ENCODE peak calls at places on chromosomes 6 and 20, in five cellular contexts. S is neuronal stem cell, Q is H9, J is trophoblast cell, D is H1. A is an unnamed sample.

GRCh38 chr6:42899871-42900270 is 16.0 kb upstream of the PTCRA start:
- DNase-seq in S (no peak), Q (no peak), J (no peak), D (no peak), A (no peak)

GRCh38 chr20:36349384-36350170 is 43.4 kb downstream of the DLGAP4 start:
- DNase-seq in S (no peak), Q (no peak), J (peak; percentile 99), D (no peak), A (no peak)

GRCh38 chr6:11043961-11044711 is at the start of gene ELOVL2:
- DNase-seq in S (peak; percentile 48), Q (peak; percentile 59), J (peak; percentile 70), D (peak; percentile 90), A (peak; percentile 79)

GRCh38 chr20:46695888-46696287 is 6.6 kb upstream of the TP53RK start:
- DNase-seq in S (no peak), Q (no peak), J (no peak), D (no peak), A (peak; percentile 91)

GRCh38 chr6:87724994-87725811 is 23.2 kb upstream of the AKIRIN2 start:
- DNase-seq in S (no peak), Q (no peak), J (no peak), D (no peak), A (no peak)

GRCh38 chr6:34982424-34982852 is 93.4 kb downstream of the ANKS1A start:
- DNase-seq in S (no peak), Q (no peak), J (peak; percentile 54), D (no peak), A (peak; percentile 27)

GRCh38 chr6:144334150-144334708 is 49.1 kb downstream of the UTRN start:
- DNase-seq in S (no peak), Q (no peak), J (no peak), D (peak; percentile 44), A (no peak)

GRCh38 chr6:165833355-165833754 is 170.3 kb upstream of the PDE10A start:
- DNase-seq in S (no peak), Q (no peak), J (peak; percentile 34), D (no peak), A (no peak)

GRCh38 chr6:100620085-100620484 is 155.4 kb upstream of the SIM1 start:
- DNase-seq in S (no peak), Q (no peak), J (no peak), D (no peak), A (peak; percentile 95)

GRCh38 chr6:2848851-2849250 is 7.2 kb upstream of the SERPINB1 start:
- DNase-seq in S (no peak), Q (peak; percentile 86), J (peak; percentile 85), D (no peak), A (no peak)

GRCh38 chr6:112330071-112330876 is 16.9 kb upstream of the RFPL4B start:
- DNase-seq in S (no peak), Q (no peak), J (peak; percentile 75), D (no peak), A (peak; percentile 15)

GRCh38 chr20:7432612-7433011 is 507.6 kb downstream of the HAO1 start:
- DNase-seq in S (no peak), Q (no peak), J (no peak), D (no peak), A (no peak)
- H2BK12ac ChIP-seq in S (no peak overlapping the region), Q (no peak overlapping the region), J (no peak overlapping the region), D (no peak overlapping the region), A (no peak overlapping the region)

GRCh38 chr6:146913842-146914562 is 290.2 kb upstream of the STXBP5 start:
- DNase-seq in S (peak; percentile 65), Q (peak; percentile 89), J (peak; percentile 98), D (peak; percentile 59), A (peak; percentile 99)

GRCh38 chr6:146911635-146912034 is 292.6 kb upstream of the STXBP5 start:
- DNase-seq in S (no peak), Q (no peak), J (no peak), D (no peak), A (no peak)

GRCh38 chr6:146914563-146915483 is 289.4 kb upstream of the STXBP5 start:
- DNase-seq in S (no peak), Q (no peak), J (peak; percentile 85), D (no peak), A (peak; percentile 96)

GRCh38 chr6:146910611-146911010 is 293.6 kb upstream of the STXBP5 start:
- DNase-seq in S (no peak), Q (no peak), J (no peak), D (no peak), A (no peak)

GRCh38 chr6:146912730-146913680 is 291.2 kb upstream of the STXBP5 start:
- DNase-seq in S (no peak), Q (no peak), J (no peak), D (no peak), A (peak; percentile 58)
- H4K8ac ChIP-seq in S (no peak overlapping the region), Q (no peak overlapping the region), J (peak overlapping the region; percentile 18), D (no peak overlapping the region), A (peak overlapping the region; percentile 93)

GRCh38 chr20:1860446-1860845 is 34.8 kb upstream of the SIRPA start:
- DNase-seq in S (no peak), Q (no peak), J (no peak), D (no peak), A (peak; percentile 33)

GRCh38 chr20:1861996-1862664 is 33.1 kb upstream of the SIRPA start:
- DNase-seq in S (no peak), Q (no peak), J (no peak), D (no peak), A (no peak)

GRCh38 chr20:1862665-1863059 is 32.5 kb upstream of the SIRPA start:
- DNase-seq in S (no peak), Q (no peak), J (no peak), D (no peak), A (no peak)

GRCh38 chr20:1863296-1863695 is 31.9 kb upstream of the SIRPA start:
- DNase-seq in S (no peak), Q (no peak), J (peak; percentile 14), D (no peak), A (peak; percentile 52)

GRCh38 chr20:1861347-1861987 is 33.7 kb upstream of the SIRPA start:
- DNase-seq in S (no peak), Q (no peak), J (no peak), D (no peak), A (peak; percentile 84)
- H2BK12ac ChIP-seq in S (no peak overlapping the region), Q (no peak overlapping the region), J (no peak overlapping the region), D (no peak overlapping the region), A (peak overlapping the region; percentile 44)

DNA sequence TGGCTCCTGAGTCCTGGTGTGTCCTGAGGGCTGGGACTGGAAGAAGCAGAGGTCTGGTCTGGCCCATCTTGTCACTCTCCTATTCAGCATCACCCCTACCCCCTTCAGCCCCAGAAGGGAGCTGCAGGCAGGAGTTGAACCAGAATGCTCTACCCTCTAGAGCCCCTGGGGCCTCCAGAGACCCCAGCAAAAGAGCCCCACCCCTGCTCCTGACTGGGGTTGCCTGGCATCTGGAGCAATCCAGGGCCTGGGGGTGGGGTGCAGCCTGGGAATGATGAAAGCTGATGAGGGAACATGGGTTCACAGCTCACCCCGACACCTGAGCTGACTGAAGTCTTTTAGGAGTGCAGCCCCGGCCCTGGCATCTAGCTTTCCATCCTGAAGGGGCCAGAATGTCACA is 12.2 kb downstream of the FGD2 start:
- DNase-seq in S (no peak), Q (no peak), J (no peak), D (no peak), A (no peak)
- H4K8ac ChIP-seq in S (no peak overlapping the region), Q (no peak overlapping the region), J (peak overlapping the region; percentile 42), D (no peak overlapping the region), A (peak overlapping the region; percentile 81)

DNA sequence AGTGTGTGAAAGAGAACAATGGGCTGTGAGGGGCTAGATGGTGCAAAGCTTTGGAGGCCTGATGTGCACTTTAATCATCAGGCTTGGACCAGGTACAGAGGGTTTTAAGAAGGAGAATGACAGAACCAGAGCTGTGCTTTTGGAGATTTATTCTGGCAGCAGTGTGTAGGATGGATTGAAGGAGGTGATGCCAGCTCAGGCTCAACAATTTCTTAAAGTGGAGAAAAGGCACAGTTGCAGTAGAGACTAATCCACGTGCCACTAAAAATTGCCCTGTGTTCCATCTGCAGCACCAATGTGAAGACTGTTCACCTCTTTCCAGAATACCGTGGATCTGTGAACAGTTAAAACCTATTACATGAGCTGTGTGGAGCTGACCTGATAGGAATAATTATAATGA is 134.7 kb downstream of the FUT9 start:
- DNase-seq in S (no peak), Q (no peak), J (no peak), D (no peak), A (no peak)
- H2BK12ac ChIP-seq in S (no peak overlapping the region), Q (no peak overlapping the region), J (peak overlapping the region; percentile 99), D (no peak overlapping the region), A (no peak overlapping the region)

GRCh38 chr6:90151827-90152449 is 144.7 kb downstream of the BACH2 start:
- DNase-seq in S (no peak), Q (no peak), J (no peak), D (no peak), A (no peak)
- H4K8ac ChIP-seq in S (no peak overlapping the region), Q (no peak overlapping the region), J (no peak overlapping the region), D (no peak overlapping the region), A (no peak overlapping the region)

DNA sequence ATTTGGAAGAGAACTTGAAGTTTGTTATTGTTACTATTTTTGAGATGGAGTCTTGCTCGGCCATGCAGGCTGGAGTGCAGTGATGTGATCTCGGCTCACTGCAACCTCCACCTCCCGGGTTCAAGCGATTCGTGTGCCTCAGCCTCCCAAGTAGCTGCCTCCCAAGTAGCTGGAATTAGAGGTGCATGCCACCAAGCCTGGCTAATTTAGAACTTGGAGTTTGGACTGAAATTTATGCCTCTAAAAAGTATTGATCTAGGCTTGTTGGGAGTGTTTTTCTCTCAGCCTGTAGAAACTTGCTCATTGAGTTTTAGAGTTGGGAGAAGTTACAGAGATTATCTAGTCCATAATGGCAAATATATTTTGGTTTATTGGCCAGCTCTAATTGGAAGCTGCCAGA is 4.1 kb downstream of the ITCH start:
- DNase-seq in S (no peak), Q (no peak), J (no peak), D (no peak), A (no peak)
- H2BK12ac ChIP-seq in S (no peak overlapping the region), Q (no peak overlapping the region), J (no peak overlapping the region), D (no peak overlapping the region), A (no peak overlapping the region)

GRCh38 chr6:107706516-107706915 is 117.6 kb downstream of the SCML4 start:
- DNase-seq in S (no peak), Q (no peak), J (no peak), D (no peak), A (no peak)
- H4K8ac ChIP-seq in S (no peak overlapping the region), Q (no peak overlapping the region), J (no peak overlapping the region), D (no peak overlapping the region), A (no peak overlapping the region)

DNA sequence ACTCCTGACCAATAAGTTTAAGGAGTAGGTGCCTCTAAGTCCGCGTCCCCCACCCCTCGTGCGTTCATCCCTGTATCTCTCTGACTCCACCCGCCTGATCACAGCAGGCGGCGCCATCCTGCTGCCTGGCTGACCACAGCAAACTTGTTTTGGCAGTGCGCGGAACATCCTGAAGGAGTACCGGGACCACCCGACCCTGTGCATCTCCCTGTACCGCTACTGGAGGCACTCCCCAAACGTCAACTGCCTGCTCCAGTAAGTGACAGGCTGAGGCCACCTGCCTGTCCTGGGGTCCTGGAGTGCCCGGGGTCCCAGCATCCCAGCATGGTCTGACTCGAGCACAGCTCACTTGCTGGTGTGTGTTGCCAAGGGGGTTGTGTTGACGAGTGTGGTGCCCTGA is 19.0 kb downstream of the PNLDC1 start:
- DNase-seq in S (no peak), Q (no peak), J (no peak), D (no peak), A (no peak)
- H2BK12ac ChIP-seq in S (no peak overlapping the region), Q (no peak overlapping the region), J (no peak overlapping the region), D (no peak overlapping the region), A (no peak overlapping the region)

A was measured in mesenchymal stem cell.